ENCODE peak calls at places on chromosomes 4 and X, in five cellular contexts. E is HCT116, Z is H1, F is HepG2, D is GM12878. M is an unnamed sample.

GRCh38 chr4:1193206-1194027 is 21.0 kb upstream of the SPON2 start:
- DNase-seq in E (no peak), Z (no peak), F (no peak), D (no peak), M (no peak)

GRCh38 chr4:177405508-177405907 is 36.7 kb downstream of the AGA start:
- DNase-seq in E (no peak), Z (no peak), F (no peak), D (no peak), M (no peak)

GRCh38 chr4:103026868-103027267 is 7.4 kb upstream of the SLC9B1 start:
- DNase-seq in E (no peak), Z (no peak), F (no peak), D (no peak), M (no peak)

GRCh38 chr4:8419222-8420041 is 21.1 kb downstream of the ACOX3 start:
- DNase-seq in E (no peak), Z (no peak), F (no peak), D (peak), M (no peak)

GRCh38 chr4:106048250-106048931 is 153.1 kb downstream of the NPNT start:
- DNase-seq in E (no peak), Z (no peak), F (no peak), D (no peak), M (no peak)

GRCh38 chr4:141417387-141417786 is 196.7 kb downstream of the ZNF330 start:
- DNase-seq in E (no peak), Z (no peak), F (no peak), D (no peak), M (no peak)

GRCh38 chr4:102168580-102168979 is 176.7 kb downstream of the SLC39A8 start:
- DNase-seq in E (no peak), Z (no peak), F (no peak), D (no peak), M (no peak)

GRCh38 chrX:110432066-110432465 is 73.4 kb downstream of the RTL9 start:
- DNase-seq in E (no peak), Z (no peak), F (no peak), D (no peak), M (no peak)

GRCh38 chr4:3801931-3802550 is 35.9 kb downstream of the ADRA2C start:
- DNase-seq in E (no peak), Z (no peak), F (no peak), D (no peak), M (no peak)

GRCh38 chrX:22141061-22141460 is 108.9 kb downstream of the PHEX start:
- DNase-seq in E (no peak), Z (no peak), F (no peak), D (no peak), M (no peak)

GRCh38 chr4:15651682-15652081 is 3.5 kb downstream of the FBXL5 start:
- DNase-seq in E (no peak), Z (no peak), F (no peak), D (no peak), M (no peak)

GRCh38 chr4:128600410-128600809 is 209.1 kb upstream of the JADE1 start:
- DNase-seq in E (no peak), Z (no peak), F (peak), D (no peak), M (no peak)

GRCh38 chrX:9614016-9614415 is 149.2 kb downstream of the TBL1X start:
- DNase-seq in E (no peak), Z (no peak), F (no peak), D (no peak), M (no peak)

GRCh38 chr4:109435635-109436034 is 2.0 kb downstream of the SEC24B start:
- DNase-seq in E (no peak), Z (no peak), F (peak), D (no peak), M (no peak)

GRCh38 chr4:113806850-113807249 is 45.3 kb upstream of the CAMK2D start:
- DNase-seq in E (no peak), Z (no peak), F (no peak), D (no peak), M (no peak)

GRCh38 chrX:51404445-51404844 is 71.8 kb downstream of the NUDT10 start:
- DNase-seq in E (no peak), Z (no peak), F (no peak), D (no peak), M (no peak)

GRCh38 chrX:15678339-15678738 is 13.7 kb upstream of the CLTRN start:
- DNase-seq in E (no peak), Z (no peak), F (no peak), D (no peak), M (no peak)

GRCh38 chr4:8523175-8523574 is 57.0 kb upstream of the GPR78 start:
- DNase-seq in E (no peak), Z (no peak), F (no peak), D (no peak), M (no peak)

GRCh38 chr4:992297-993110 is 700 bp downstream of the SLC26A1 start:
- DNase-seq in E (no peak), Z (no peak), F (peak), D (no peak), M (peak)

GRCh38 chr4:188971125-188971524 is 831.9 kb downstream of the TRIML1 start:
- DNase-seq in E (peak), Z (no peak), F (no peak), D (no peak), M (no peak)

GRCh38 chrX:37912286-37912685 is 64.9 kb upstream of the DYNLT3 start:
- DNase-seq in E (no peak), Z (no peak), F (no peak), D (no peak), M (no peak)

GRCh38 chr4:22483551-22483981 is 32.3 kb downstream of the ADGRA3 start:
- DNase-seq in E (no peak), Z (no peak), F (no peak), D (peak), M (no peak)

GRCh38 chr4:113436360-113436759 is 325.2 kb downstream of the CAMK2D start:
- DNase-seq in E (no peak), Z (no peak), F (no peak), D (no peak), M (no peak)

DNA sequence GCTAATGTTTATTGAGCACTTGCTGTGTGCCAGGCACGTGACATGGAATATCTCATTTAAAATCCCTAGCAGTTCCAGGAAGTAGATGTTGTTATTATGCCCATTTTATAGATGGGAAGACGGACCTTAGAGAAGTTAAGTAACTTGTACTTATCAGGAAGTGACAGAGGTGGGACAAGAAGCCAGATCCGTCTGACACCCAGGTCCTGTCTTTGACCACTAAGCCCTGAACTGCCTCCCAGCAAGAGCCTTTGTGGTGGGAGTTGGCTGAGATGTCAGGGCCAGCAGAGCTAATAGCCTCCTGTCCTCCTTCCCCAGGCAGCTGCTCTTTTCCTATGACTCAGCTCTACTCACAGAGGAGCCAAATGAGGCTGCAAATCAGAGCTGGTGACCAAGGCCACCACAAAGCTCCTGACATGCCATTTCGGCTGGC is 175.2 kb upstream of the KIT start:
- DNase-seq in E (no peak), Z (no peak), F (no peak), D (no peak), M (peak)
- TF ChIP-seq SRF in E (no peak), Z (no peak), F (no peak), D (no peak), M (no peak)

DNA sequence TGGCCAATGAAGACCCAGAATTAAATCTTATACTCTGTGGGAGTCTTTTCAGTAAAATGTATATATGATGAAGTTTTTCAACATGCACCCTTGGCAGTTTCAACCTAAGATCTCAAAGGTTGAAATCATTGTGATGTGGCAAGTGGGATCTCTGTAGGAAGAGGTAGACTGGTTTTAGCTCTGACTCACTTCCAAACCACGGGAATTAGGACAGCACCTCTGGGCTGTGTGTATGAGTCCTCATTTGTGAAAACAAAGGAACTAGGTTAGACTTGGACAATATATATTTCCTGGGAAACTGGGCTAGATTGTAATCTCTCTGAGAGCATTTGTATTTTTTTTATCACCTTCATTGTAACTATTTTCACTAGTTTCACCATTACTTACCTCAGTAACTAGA is 333.0 kb downstream of the ADGRL3 start:
- DNase-seq in E (no peak), Z (no peak), F (no peak), D (no peak), M (no peak)
- TF ChIP-seq SRF in E (no peak), Z (no peak), F (no peak), D (no peak), M (no peak)

GRCh38 chr4:89994176-89994873 is 99.7 kb downstream of the MMRN1 start:
- DNase-seq in E (no peak), Z (no peak), F (peak), D (no peak), M (no peak)

GRCh38 chr4:89998350-89999098 is 103.9 kb downstream of the MMRN1 start:
- DNase-seq in E (no peak), Z (no peak), F (no peak), D (no peak), M (no peak)

GRCh38 chr4:89995006-89995405 is 100.4 kb downstream of the MMRN1 start:
- DNase-seq in E (no peak), Z (no peak), F (no peak), D (no peak), M (no peak)

GRCh38 chr4:89995824-89996223 is 101.2 kb downstream of the MMRN1 start:
- DNase-seq in E (no peak), Z (no peak), F (peak), D (no peak), M (no peak)

DNA sequence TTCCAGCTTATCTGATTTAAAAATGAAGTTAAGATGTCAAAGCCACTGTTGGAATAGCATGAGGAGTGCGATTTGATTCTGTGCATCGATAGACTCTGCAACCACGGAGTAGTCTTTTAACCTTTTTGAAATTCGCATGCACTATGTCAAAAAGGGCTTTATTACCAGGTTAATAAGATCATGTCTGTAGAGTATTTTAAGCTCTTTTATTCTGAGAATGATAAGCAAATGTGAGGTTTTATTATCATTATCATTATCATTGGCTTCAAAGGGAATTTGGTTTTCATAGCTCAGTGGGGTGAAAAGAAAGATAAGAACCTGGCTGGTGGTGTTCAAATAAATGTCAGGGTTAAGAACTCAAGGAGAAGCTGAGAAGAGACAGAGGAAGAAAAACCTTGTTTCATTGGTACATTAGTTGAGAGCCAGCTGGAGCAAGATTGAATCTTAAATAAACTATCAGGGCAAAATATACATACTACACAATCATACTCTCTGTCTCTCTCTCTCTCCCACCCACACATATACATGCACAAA is 102.6 kb downstream of the MMRN1 start:
- DNase-seq in E (no peak), Z (no peak), F (no peak), D (no peak), M (no peak)
- TF ChIP-seq SRF in E (no peak), Z (no peak), F (no peak), D (no peak), M (no peak)

DNA sequence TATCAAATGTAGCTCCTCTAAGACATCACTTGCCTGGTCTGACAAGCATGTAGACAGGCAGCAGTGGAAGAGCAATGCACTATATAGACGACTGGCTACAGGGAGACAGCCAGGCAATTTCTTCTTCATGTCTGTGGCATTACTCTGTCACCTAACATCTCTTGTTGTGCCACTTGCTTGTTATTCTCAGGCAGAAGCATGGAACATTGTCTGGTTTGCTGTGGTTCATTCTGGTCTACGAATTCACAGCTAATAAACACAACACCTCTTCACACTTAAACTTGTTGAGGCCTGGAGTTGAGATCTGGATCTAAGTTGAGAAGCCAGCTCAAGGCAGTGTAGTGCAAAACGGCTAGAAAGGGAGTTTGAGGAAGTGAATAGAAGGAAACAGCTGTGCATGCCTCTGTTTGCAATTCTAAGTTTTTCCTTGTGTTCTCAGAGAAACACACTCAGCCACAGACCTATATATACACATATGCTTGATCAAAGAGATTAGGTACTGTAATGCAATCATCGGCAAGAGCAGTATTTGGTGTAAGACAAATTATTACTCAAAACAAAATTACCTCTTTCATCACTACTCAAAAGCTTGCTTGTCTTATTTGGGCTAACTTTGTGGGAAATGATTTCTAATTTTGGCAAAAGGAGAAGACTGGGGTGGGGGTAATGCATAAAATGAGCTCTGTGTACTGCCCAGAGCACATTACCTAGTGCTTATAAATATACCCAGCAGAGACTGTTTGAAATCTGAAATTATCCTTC is 243.8 kb downstream of the PPP3CA start:
- DNase-seq in E (no peak), Z (no peak), F (no peak), D (no peak), M (no peak)
- TF ChIP-seq SRF in E (no peak), Z (no peak), F (no peak), D (no peak), M (no peak)

DNA sequence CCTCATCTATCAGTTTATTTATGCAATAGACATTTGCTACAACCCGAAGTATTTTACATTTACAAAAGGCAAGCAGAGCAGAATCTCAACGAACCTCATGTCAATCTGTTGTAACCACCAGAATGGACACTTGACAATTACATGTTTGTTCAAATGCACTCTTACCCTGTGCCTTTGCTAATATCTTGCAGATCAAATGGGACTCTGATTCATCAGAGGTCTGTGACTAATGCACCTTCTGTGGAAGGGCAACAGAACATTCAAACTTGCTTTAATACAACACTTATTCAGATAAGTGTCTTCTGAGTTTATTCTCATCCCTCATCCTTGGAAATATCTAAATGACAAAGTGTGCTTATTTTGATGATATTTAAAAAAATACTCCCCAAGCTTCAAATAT is 644.7 kb upstream of the PCDH10 start:
- DNase-seq in E (no peak), Z (no peak), F (no peak), D (no peak), M (no peak)
- TF ChIP-seq SRF in E (no peak), Z (no peak), F (no peak), D (no peak), M (no peak)

GRCh38 chr4:184234155-184234554 is 16.5 kb upstream of the ENPP6 start:
- DNase-seq in E (no peak), Z (no peak), F (no peak), D (no peak), M (no peak)
- TF ChIP-seq SRF in E (no peak), Z (no peak), F (no peak), D (no peak), M (no peak)

DNA sequence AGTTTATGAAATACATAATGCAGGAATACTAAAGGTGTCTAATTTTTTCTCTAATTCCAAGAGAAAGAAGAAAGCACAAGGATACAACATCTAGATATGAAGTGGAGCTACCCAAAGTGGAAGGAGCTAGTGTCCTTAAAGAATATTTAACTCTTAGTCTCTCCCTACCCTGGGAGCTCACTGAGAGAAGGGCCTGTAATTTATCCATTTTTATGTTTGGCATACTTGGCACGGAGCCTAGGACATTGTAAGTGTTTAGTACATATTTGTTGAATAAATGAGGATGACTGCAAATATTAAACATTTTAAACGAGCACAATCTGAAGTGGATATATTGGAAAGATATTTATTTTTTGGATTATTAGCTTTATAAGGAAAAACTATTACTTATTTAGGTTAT is 674.8 kb downstream of the IQCM start:
- DNase-seq in E (no peak), Z (no peak), F (no peak), D (no peak), M (no peak)
- TF ChIP-seq SRF in E (no peak), Z (no peak), F (no peak), D (no peak), M (no peak)